ENCODE peak calls at places on chromosome 6, in ten cellular contexts. One of them, this sample, is unnamed.

GRCh38 chr6:84967389-84967788 is 203.0 kb upstream of the TBX18 start:
- DNase-seq in spleen: no peak
- DNase-seq in H7: peak
- DNase-seq in left ventricle myocardium inferior: no peak
- DNase-seq in adrenal gland: no peak
- DNase-seq in NCI-H524: peak
- DNase-seq in mesenchymal stem cell: peak
- DNase-seq in skeletal muscle cell: no peak
- DNase-seq in NCI-H1930: peak
- DNase-seq in brain microvascular endothelial cell: peak
- DNase-seq in this sample: no peak

GRCh38 chr6:105869835-105870506 is 216.2 kb upstream of the PRDM1 start:
- DNase-seq in spleen: no peak
- DNase-seq in H7: peak
- DNase-seq in left ventricle myocardium inferior: no peak
- DNase-seq in adrenal gland: no peak
- DNase-seq in NCI-H524: no peak
- DNase-seq in mesenchymal stem cell: no peak
- DNase-seq in skeletal muscle cell: no peak
- DNase-seq in NCI-H1930: no peak
- DNase-seq in brain microvascular endothelial cell: no peak
- DNase-seq in this sample: no peak

GRCh38 chr6:133132092-133132491 is 109.1 kb upstream of the EYA4 start:
- DNase-seq in spleen: no peak
- DNase-seq in H7: no peak
- DNase-seq in left ventricle myocardium inferior: no peak
- DNase-seq in adrenal gland: no peak
- DNase-seq in NCI-H524: peak
- DNase-seq in mesenchymal stem cell: no peak
- DNase-seq in skeletal muscle cell: no peak
- DNase-seq in NCI-H1930: no peak
- DNase-seq in brain microvascular endothelial cell: no peak
- DNase-seq in this sample: no peak

GRCh38 chr6:166360243-166361079 is 18.1 kb upstream of the SFT2D1 start:
- DNase-seq in spleen: no peak
- DNase-seq in H7: no peak
- DNase-seq in left ventricle myocardium inferior: no peak
- DNase-seq in adrenal gland: no peak
- DNase-seq in NCI-H524: no peak
- DNase-seq in mesenchymal stem cell: peak
- DNase-seq in skeletal muscle cell: peak
- DNase-seq in NCI-H1930: no peak
- DNase-seq in brain microvascular endothelial cell: no peak
- DNase-seq in this sample: no peak

GRCh38 chr6:71349976-71350615 is 61.5 kb downstream of the OGFRL1 start:
- DNase-seq in spleen: no peak
- DNase-seq in H7: no peak
- DNase-seq in left ventricle myocardium inferior: no peak
- DNase-seq in adrenal gland: peak
- DNase-seq in NCI-H524: no peak
- DNase-seq in mesenchymal stem cell: no peak
- DNase-seq in skeletal muscle cell: no peak
- DNase-seq in NCI-H1930: no peak
- DNase-seq in brain microvascular endothelial cell: no peak
- DNase-seq in this sample: no peak

GRCh38 chr6:109308018-109308492 is 74.2 kb downstream of the CD164 start:
- DNase-seq in spleen: no peak
- DNase-seq in H7: no peak
- DNase-seq in left ventricle myocardium inferior: no peak
- DNase-seq in adrenal gland: peak
- DNase-seq in NCI-H524: no peak
- DNase-seq in mesenchymal stem cell: peak
- DNase-seq in skeletal muscle cell: peak
- DNase-seq in NCI-H1930: no peak
- DNase-seq in brain microvascular endothelial cell: peak
- DNase-seq in this sample: peak

GRCh38 chr6:53894086-53894485 is 99.3 kb downstream of the LRRC1 start:
- DNase-seq in spleen: no peak
- DNase-seq in H7: no peak
- DNase-seq in left ventricle myocardium inferior: no peak
- DNase-seq in adrenal gland: no peak
- DNase-seq in NCI-H524: peak
- DNase-seq in mesenchymal stem cell: peak
- DNase-seq in skeletal muscle cell: no peak
- DNase-seq in NCI-H1930: peak
- DNase-seq in brain microvascular endothelial cell: no peak
- DNase-seq in this sample: no peak

GRCh38 chr6:130681028-130681427 is 146.2 kb upstream of the SMLR1 start:
- DNase-seq in spleen: no peak
- DNase-seq in H7: no peak
- DNase-seq in left ventricle myocardium inferior: no peak
- DNase-seq in adrenal gland: no peak
- DNase-seq in NCI-H524: no peak
- DNase-seq in mesenchymal stem cell: peak
- DNase-seq in skeletal muscle cell: no peak
- DNase-seq in NCI-H1930: no peak
- DNase-seq in brain microvascular endothelial cell: no peak
- DNase-seq in this sample: no peak

This sample was measured in suprapubic skin.